ENCODE peak calls at places on chromosomes 12 and 14, in nine cellular contexts. One of them, this sample, is unnamed.

GRCh38 chr12:151579-151978 is 62.4 kb downstream of the SLC6A12 start:
- DNase-seq in MM.1S: no peak
- DNase-seq in GM23248: no peak
- DNase-seq in GM23338: no peak
- DNase-seq in K562: no peak
- DNase-seq in mammary epithelial cell: no peak
- DNase-seq in neural progenitor cell: no peak
- DNase-seq in HCT116: no peak
- DNase-seq in fibroblast of lung: no peak
- DNase-seq in this sample: no peak

GRCh38 chr14:24943024-24943423 is 106.9 kb downstream of the STXBP6 start:
- DNase-seq in GM23338: peak
- DNase-seq in K562: no peak
- DNase-seq in mammary epithelial cell: no peak
- DNase-seq in neural progenitor cell: peak
- DNase-seq in GM23248: peak
- DNase-seq in MM.1S: peak
- DNase-seq in HCT116: no peak
- DNase-seq in fibroblast of lung: peak
- DNase-seq in this sample: peak

GRCh38 chr12:71780207-71780822 is 25.7 kb downstream of the RAB21 start:
- DNase-seq in fibroblast of lung: peak
- DNase-seq in GM23338: peak
- DNase-seq in HCT116: peak
- DNase-seq in MM.1S: peak
- DNase-seq in neural progenitor cell: peak
- DNase-seq in GM23248: peak
- DNase-seq in K562: peak
- DNase-seq in mammary epithelial cell: peak
- DNase-seq in this sample: peak

GRCh38 chr12:3243376-3244084 is 166.4 kb downstream of the TSPAN9 start:
- DNase-seq in GM23338: no peak
- DNase-seq in MM.1S: no peak
- DNase-seq in neural progenitor cell: no peak
- DNase-seq in GM23248: no peak
- DNase-seq in HCT116: no peak
- DNase-seq in fibroblast of lung: no peak
- DNase-seq in K562: no peak
- DNase-seq in mammary epithelial cell: no peak
- DNase-seq in this sample: no peak

GRCh38 chr14:66746316-66747006 is 238.5 kb downstream of the GPHN start:
- DNase-seq in neural progenitor cell: peak
- DNase-seq in GM23338: peak
- DNase-seq in HCT116: peak
- DNase-seq in MM.1S: peak
- DNase-seq in mammary epithelial cell: peak
- DNase-seq in K562: peak
- DNase-seq in GM23248: peak
- DNase-seq in fibroblast of lung: peak
- DNase-seq in this sample: peak

GRCh38 chr12:78864483-78865296 is at the start of gene SYT1:
- DNase-seq in MM.1S: peak
- DNase-seq in GM23338: peak
- DNase-seq in HCT116: no peak
- DNase-seq in fibroblast of lung: peak
- DNase-seq in K562: no peak
- DNase-seq in mammary epithelial cell: peak
- DNase-seq in GM23248: peak
- DNase-seq in neural progenitor cell: peak
- DNase-seq in this sample: peak

GRCh38 chr12:26697217-26697616 is 135.8 kb downstream of the ITPR2 start:
- DNase-seq in HCT116: no peak
- DNase-seq in GM23338: no peak
- DNase-seq in GM23248: no peak
- DNase-seq in fibroblast of lung: peak
- DNase-seq in neural progenitor cell: no peak
- DNase-seq in K562: no peak
- DNase-seq in mammary epithelial cell: no peak
- DNase-seq in MM.1S: no peak
- DNase-seq in this sample: no peak

GRCh38 chr12:25065035-25065434 is 116.1 kb upstream of the BCAT1 start:
- DNase-seq in K562: no peak
- DNase-seq in fibroblast of lung: no peak
- DNase-seq in HCT116: no peak
- DNase-seq in MM.1S: no peak
- DNase-seq in mammary epithelial cell: no peak
- DNase-seq in GM23338: peak
- DNase-seq in neural progenitor cell: no peak
- DNase-seq in GM23248: no peak
- DNase-seq in this sample: no peak

GRCh38 chr14:93033983-93034670 is 81.6 kb downstream of the ITPK1 start:
- DNase-seq in MM.1S: no peak
- DNase-seq in HCT116: no peak
- DNase-seq in fibroblast of lung: no peak
- DNase-seq in GM23248: no peak
- DNase-seq in K562: peak
- DNase-seq in mammary epithelial cell: no peak
- DNase-seq in neural progenitor cell: peak
- DNase-seq in GM23338: peak
- DNase-seq in this sample: peak

GRCh38 chr14:103334644-103335603 is 887 bp downstream of the EIF5 start:
- DNase-seq in fibroblast of lung: peak
- DNase-seq in mammary epithelial cell: peak
- DNase-seq in GM23248: peak
- DNase-seq in neural progenitor cell: peak
- DNase-seq in GM23338: no peak
- DNase-seq in MM.1S: peak
- DNase-seq in HCT116: no peak
- DNase-seq in K562: peak
- DNase-seq in this sample: peak

GRCh38 chr12:46555379-46555778 is 182.8 kb upstream of the SLC38A2 start:
- DNase-seq in fibroblast of lung: peak
- DNase-seq in mammary epithelial cell: peak
- DNase-seq in neural progenitor cell: no peak
- DNase-seq in K562: no peak
- DNase-seq in GM23338: no peak
- DNase-seq in HCT116: no peak
- DNase-seq in MM.1S: peak
- DNase-seq in GM23248: peak
- DNase-seq in this sample: peak

GRCh38 chr12:108306014-108306501 is 33.1 kb downstream of the CMKLR1 start:
- DNase-seq in K562: peak
- DNase-seq in MM.1S: no peak
- DNase-seq in HCT116: no peak
- DNase-seq in neural progenitor cell: peak
- DNase-seq in fibroblast of lung: no peak
- DNase-seq in GM23338: no peak
- DNase-seq in mammary epithelial cell: peak
- DNase-seq in GM23248: peak
- DNase-seq in this sample: no peak

GRCh38 chr14:93788557-93789365 is 476 bp upstream of the PRIMA1 start:
- DNase-seq in fibroblast of lung: no peak
- DNase-seq in GM23338: peak
- DNase-seq in neural progenitor cell: peak
- DNase-seq in mammary epithelial cell: peak
- DNase-seq in K562: no peak
- DNase-seq in HCT116: no peak
- DNase-seq in MM.1S: no peak
- DNase-seq in GM23248: peak
- DNase-seq in this sample: peak

GRCh38 chr14:33938131-33938949 is 12.5 kb downstream of the EGLN3 start:
- DNase-seq in K562: peak
- DNase-seq in MM.1S: no peak
- DNase-seq in neural progenitor cell: peak
- DNase-seq in fibroblast of lung: no peak
- DNase-seq in HCT116: peak
- DNase-seq in GM23248: peak
- DNase-seq in GM23338: peak
- DNase-seq in mammary epithelial cell: peak
- DNase-seq in this sample: no peak

GRCh38 chr12:67019070-67019469 is 250.1 kb upstream of the CAND1 start:
- DNase-seq in mammary epithelial cell: peak
- DNase-seq in K562: no peak
- DNase-seq in neural progenitor cell: peak
- DNase-seq in HCT116: no peak
- DNase-seq in fibroblast of lung: no peak
- DNase-seq in GM23338: no peak
- DNase-seq in MM.1S: no peak
- DNase-seq in GM23248: no peak
- DNase-seq in this sample: no peak

GRCh38 chr14:23588884-23589598 is 10.5 kb upstream of the JPH4 start:
- DNase-seq in K562: peak
- DNase-seq in mammary epithelial cell: peak
- DNase-seq in neural progenitor cell: peak
- DNase-seq in HCT116: peak
- DNase-seq in fibroblast of lung: peak
- DNase-seq in GM23338: peak
- DNase-seq in MM.1S: peak
- DNase-seq in GM23248: peak
- DNase-seq in this sample: peak

GRCh38 chr12:114689075-114689994 is 5.4 kb upstream of the TBX3 start:
- DNase-seq in fibroblast of lung: no peak
- DNase-seq in mammary epithelial cell: no peak
- DNase-seq in neural progenitor cell: no peak
- DNase-seq in GM23338: peak
- DNase-seq in K562: no peak
- DNase-seq in HCT116: no peak
- DNase-seq in MM.1S: no peak
- DNase-seq in GM23248: no peak
- DNase-seq in this sample: no peak
- TF ChIP-seq EZH2 in fibroblast of lung: no peak
- TF ChIP-seq EZH2 in mammary epithelial cell: no peak
- TF ChIP-seq EZH2 in neural progenitor cell: peak
- TF ChIP-seq EZH2 in GM23338: peak
- TF ChIP-seq EZH2 in K562: no peak
- TF ChIP-seq EZH2 in HCT116: no peak
- TF ChIP-seq EZH2 in MM.1S: no peak
- TF ChIP-seq EZH2 in GM23248: no peak
- TF ChIP-seq EZH2 in this sample: no peak

DNA sequence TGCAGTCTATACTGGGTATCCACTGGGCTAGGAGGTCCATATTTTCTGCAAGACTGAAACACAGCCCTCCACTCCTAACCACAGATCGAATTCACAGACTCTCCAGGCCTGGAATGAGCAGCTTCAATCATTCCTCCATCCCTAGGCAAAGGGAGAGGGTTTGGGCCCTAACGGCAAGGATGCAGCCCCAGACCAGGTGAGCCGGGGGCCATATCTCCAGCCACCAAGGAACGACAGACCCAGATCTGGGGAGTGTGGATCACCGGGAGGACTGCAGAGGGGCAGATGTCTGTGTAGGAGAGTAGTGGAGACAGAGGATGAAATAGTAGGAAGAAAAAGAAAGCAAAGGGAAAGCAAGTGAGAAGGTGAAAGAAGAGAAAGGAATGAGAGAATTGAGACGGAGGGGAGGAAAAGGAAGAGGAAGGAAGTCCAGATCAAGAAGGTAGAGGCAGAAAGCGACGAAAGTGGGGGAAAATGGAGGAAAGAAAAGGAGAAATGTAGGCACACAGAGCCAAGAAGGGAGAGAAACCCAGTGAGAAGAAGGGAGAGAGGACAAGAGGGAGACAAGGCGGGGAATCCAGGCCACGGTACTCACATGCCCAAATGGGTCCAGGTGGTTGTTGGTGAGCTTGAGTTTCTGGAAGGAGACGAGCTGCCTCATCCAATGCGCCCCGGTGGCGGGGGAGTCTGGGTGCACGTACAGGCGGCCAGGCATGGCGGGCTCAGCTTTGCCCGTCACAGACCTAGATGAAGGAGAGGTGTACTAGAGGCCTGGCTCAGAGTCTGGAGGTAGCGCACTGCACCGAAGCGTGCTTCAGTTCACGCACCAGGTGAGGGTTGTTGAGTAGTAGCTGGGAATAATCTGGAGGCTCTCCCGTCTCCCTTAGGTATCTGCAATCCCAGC is 7.7 kb downstream of the TBX5 start:
- DNase-seq in mammary epithelial cell: no peak
- DNase-seq in MM.1S: no peak
- DNase-seq in HCT116: no peak
- DNase-seq in fibroblast of lung: peak
- DNase-seq in GM23248: no peak
- DNase-seq in K562: no peak
- DNase-seq in GM23338: peak
- DNase-seq in neural progenitor cell: peak
- DNase-seq in this sample: no peak
- TF ChIP-seq EZH2 in mammary epithelial cell: peak
- TF ChIP-seq EZH2 in MM.1S: no peak
- TF ChIP-seq EZH2 in HCT116: no peak
- TF ChIP-seq EZH2 in fibroblast of lung: no peak
- TF ChIP-seq EZH2 in GM23248: no peak
- TF ChIP-seq EZH2 in K562: no peak
- TF ChIP-seq EZH2 in GM23338: peak
- TF ChIP-seq EZH2 in neural progenitor cell: peak
- TF ChIP-seq EZH2 in this sample: no peak

DNA sequence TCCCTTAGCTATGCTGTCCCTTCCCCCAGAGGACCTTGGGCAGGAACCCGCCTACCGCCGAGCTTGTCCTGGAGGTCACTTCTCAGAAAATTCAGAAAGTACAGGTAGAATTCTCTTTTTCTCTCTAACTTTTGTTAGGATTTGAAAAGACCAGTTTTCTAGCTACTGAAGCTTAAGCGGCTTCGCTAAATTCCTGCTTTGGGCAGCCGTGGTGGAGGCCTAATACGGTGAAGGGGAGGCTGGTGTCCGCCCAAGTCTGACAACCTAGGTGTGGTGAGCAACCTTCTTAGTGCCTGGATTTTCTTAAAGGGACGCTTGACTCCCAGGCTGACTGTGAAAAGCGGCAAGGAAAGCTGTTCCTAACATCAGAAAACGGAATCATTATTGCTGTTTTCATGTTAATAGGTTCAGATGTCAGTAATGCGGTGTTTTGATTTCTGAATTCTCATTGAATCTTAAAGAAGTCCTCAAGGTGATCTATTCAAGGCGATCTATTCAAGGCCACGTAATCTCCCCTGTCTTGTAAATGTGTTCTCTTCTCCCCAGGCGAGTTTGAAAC is 835 bp downstream of the FGD4 start:
- DNase-seq in K562: no peak
- DNase-seq in GM23248: no peak
- DNase-seq in MM.1S: peak
- DNase-seq in neural progenitor cell: peak
- DNase-seq in fibroblast of lung: no peak
- DNase-seq in HCT116: peak
- DNase-seq in GM23338: peak
- DNase-seq in mammary epithelial cell: peak
- DNase-seq in this sample: no peak
- TF ChIP-seq EZH2 in K562: no peak
- TF ChIP-seq EZH2 in GM23248: peak
- TF ChIP-seq EZH2 in MM.1S: no peak
- TF ChIP-seq EZH2 in neural progenitor cell: no peak
- TF ChIP-seq EZH2 in fibroblast of lung: peak
- TF ChIP-seq EZH2 in HCT116: no peak
- TF ChIP-seq EZH2 in GM23338: no peak
- TF ChIP-seq EZH2 in mammary epithelial cell: no peak
- TF ChIP-seq EZH2 in this sample: no peak

DNA sequence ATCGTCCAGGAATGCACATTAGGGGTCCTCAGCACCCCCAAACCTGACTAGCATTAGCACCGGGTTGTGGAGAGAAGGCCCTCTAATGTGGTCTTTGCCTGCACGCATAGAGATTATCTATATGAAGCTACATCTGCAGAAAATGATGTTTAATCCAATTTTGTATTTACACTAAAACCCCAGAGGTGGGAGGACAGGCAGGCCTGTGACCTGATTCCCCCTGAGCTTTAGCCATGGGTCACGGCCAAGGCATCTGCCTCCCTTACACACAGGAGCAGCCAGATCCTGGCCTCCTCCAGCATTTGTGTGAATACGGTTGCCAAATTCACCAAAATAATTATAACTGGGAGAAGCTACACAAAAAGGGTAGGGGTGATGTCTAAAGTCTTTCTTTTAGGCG is 7.0 kb downstream of the APOLD1 start:
- DNase-seq in neural progenitor cell: no peak
- DNase-seq in HCT116: no peak
- DNase-seq in GM23248: no peak
- DNase-seq in fibroblast of lung: no peak
- DNase-seq in K562: no peak
- DNase-seq in MM.1S: no peak
- DNase-seq in GM23338: no peak
- DNase-seq in mammary epithelial cell: no peak
- DNase-seq in this sample: no peak
- TF ChIP-seq EZH2 in neural progenitor cell: no peak
- TF ChIP-seq EZH2 in HCT116: no peak
- TF ChIP-seq EZH2 in GM23248: no peak
- TF ChIP-seq EZH2 in fibroblast of lung: no peak
- TF ChIP-seq EZH2 in K562: no peak
- TF ChIP-seq EZH2 in MM.1S: no peak
- TF ChIP-seq EZH2 in GM23338: no peak
- TF ChIP-seq EZH2 in mammary epithelial cell: no peak
- TF ChIP-seq EZH2 in this sample: no peak